ENCODE peak calls at places on chromosomes 11 and 22, in nine cellular contexts. I is OCI-LY7, S is HCT116, O is hepatocyte, F is SK-N-SH, P is GM23248, Y is neural progenitor cell, Z is GM23338, T is MM.1S. Q is an unnamed sample. For H3K36me3, the result is how much of the 10 kb centered on the place peaks cover.

GRCh38 chr22:41256898-41257260 is 16.1 kb upstream of the CHADL start:
- DNase-seq in I (no peak), S (no peak), O (no peak), F (no peak), P (no peak), Y (peak), Z (peak), T (no peak), Q (peak)

GRCh38 chr22:32558681-32559355 is 84.2 kb downstream of the FBXO7 start:
- DNase-seq in I (no peak), S (peak), O (peak), F (no peak), P (peak), Y (no peak), Z (no peak), T (no peak), Q (peak)

GRCh38 chr22:44408227-44409192 is 89.5 kb downstream of the RTL6 start:
- DNase-seq in I (no peak), S (no peak), O (no peak), F (no peak), P (no peak), Y (no peak), Z (no peak), T (no peak), Q (no peak)

GRCh38 chr11:131908316-131908715 is 537.9 kb downstream of the NTM start:
- DNase-seq in I (no peak), S (no peak), O (no peak), F (no peak), P (peak), Y (no peak), Z (no peak), T (no peak), Q (no peak)

GRCh38 chr22:22462813-22463567 is 45.6 kb downstream of the ZNF280B start:
- DNase-seq in I (peak), S (no peak), O (no peak), F (peak), P (peak), Y (peak), Z (peak), T (peak), Q (peak)

GRCh38 chr22:42990131-42990838 is 24.7 kb downstream of the PACSIN2 start:
- DNase-seq in I (no peak), S (no peak), O (peak), F (no peak), P (peak), Y (peak), Z (peak), T (no peak), Q (peak)

GRCh38 chr22:42408815-42409529 is 23.2 kb downstream of the NFAM1 start:
- DNase-seq in I (no peak), S (no peak), O (no peak), F (no peak), P (no peak), Y (no peak), Z (no peak), T (no peak), Q (no peak)

GRCh38 chr22:19705181-19705934 is 8.9 kb upstream of the SEPTIN5 start:
- DNase-seq in I (no peak), S (no peak), O (peak), F (no peak), P (no peak), Y (peak), Z (peak), T (no peak), Q (no peak)

GRCh38 chr11:134614141-134614540 is 202.1 kb upstream of the B3GAT1 start:
- DNase-seq in I (no peak), S (no peak), O (no peak), F (no peak), P (no peak), Y (no peak), Z (no peak), T (no peak), Q (no peak)

GRCh38 chr22:41382610-41383009 is 868 bp downstream of the TEF start:
- DNase-seq in I (no peak), S (no peak), O (no peak), F (no peak), P (peak), Y (no peak), Z (no peak), T (no peak), Q (no peak)

GRCh38 chr11:86519064-86519911 is 144.6 kb downstream of the CCDC81 start:
- DNase-seq in I (no peak), S (no peak), O (peak), F (no peak), P (peak), Y (no peak), Z (no peak), T (no peak), Q (no peak)

GRCh38 chr22:41009222-41009948 is 58.2 kb downstream of the RBX1 start:
- DNase-seq in I (no peak), S (no peak), O (no peak), F (no peak), P (peak), Y (no peak), Z (no peak), T (no peak), Q (peak)

GRCh38 chr11:119206512-119207299 is 567 bp downstream of the CBL start:
- DNase-seq in I (peak), S (no peak), O (peak), F (peak), P (peak), Y (peak), Z (peak), T (peak), Q (peak)

GRCh38 chr11:33696411-33696810 is 4.2 kb downstream of the C11orf91 start:
- DNase-seq in I (peak), S (no peak), O (no peak), F (no peak), P (no peak), Y (no peak), Z (no peak), T (no peak), Q (no peak)

GRCh38 chr22:36156119-36156514 is 4.4 kb downstream of the APOL3 start:
- DNase-seq in I (no peak), S (no peak), O (no peak), F (no peak), P (peak), Y (no peak), Z (no peak), T (no peak), Q (no peak)

GRCh38 chr11:112082729-112083128 is 3.8 kb downstream of the TIMM8B start:
- DNase-seq in I (no peak), S (no peak), O (no peak), F (no peak), P (peak), Y (no peak), Z (no peak), T (no peak), Q (peak)

GRCh38 chr22:19800761-19801244 is 40.2 kb downstream of the TBX1 start:
- DNase-seq in I (no peak), S (no peak), O (no peak), F (peak), P (peak), Y (peak), Z (peak), T (no peak), Q (no peak)

GRCh38 chr22:29872145-29872893 is 10.7 kb upstream of the MTMR3 start:
- DNase-seq in I (no peak), S (no peak), O (no peak), F (no peak), P (no peak), Y (no peak), Z (peak), T (peak), Q (no peak)

GRCh38 chr11:69193151-69193550 is 37.4 kb downstream of the SMIM38 start:
- DNase-seq in I (no peak), S (no peak), O (no peak), F (peak), P (no peak), Y (no peak), Z (no peak), T (no peak), Q (no peak)

GRCh38 chr11:30406978-30407762 is 84.3 kb downstream of the ARL14EP start:
- DNase-seq in I (no peak), S (no peak), O (no peak), F (no peak), P (no peak), Y (peak), Z (peak), T (no peak), Q (peak)

GRCh38 chr11:64566042-64566914 is 24.7 kb upstream of the SLC22A12 start:
- DNase-seq in I (peak), S (peak), O (peak), F (peak), P (peak), Y (peak), Z (peak), T (peak), Q (peak)

GRCh38 chr22:28813772-28814518 is 13.6 kb upstream of the XBP1 start:
- DNase-seq in I (no peak), S (no peak), O (peak), F (no peak), P (no peak), Y (no peak), Z (no peak), T (no peak), Q (no peak)

GRCh38 chr11:114075891-114076441 is 16.5 kb downstream of the ZBTB16 start:
- DNase-seq in I (peak), S (peak), O (peak), F (peak), P (peak), Y (peak), Z (peak), T (no peak), Q (peak)

GRCh38 chr11:34145073-34145472 is 39.6 kb downstream of the NAT10 start:
- DNase-seq in I (no peak), S (no peak), O (no peak), F (no peak), P (no peak), Y (no peak), Z (no peak), T (no peak), Q (no peak)

GRCh38 chr11:62709262-62710000 is 2.0 kb downstream of the GNG3 start:
- DNase-seq in I (peak), S (no peak), O (peak), F (peak), P (peak), Y (peak), Z (peak), T (peak), Q (no peak)

GRCh38 chr11:64164392-64165312 is 1.3 kb downstream of the MACROD1 start:
- DNase-seq in I (no peak), S (no peak), O (no peak), F (no peak), P (peak), Y (peak), Z (peak), T (no peak), Q (peak)

GRCh38 chr11:107017433-107018227 is 646 bp downstream of the GUCY1A2 start:
- DNase-seq in I (no peak), S (no peak), O (peak), F (peak), P (peak), Y (peak), Z (peak), T (peak), Q (peak)

DNA sequence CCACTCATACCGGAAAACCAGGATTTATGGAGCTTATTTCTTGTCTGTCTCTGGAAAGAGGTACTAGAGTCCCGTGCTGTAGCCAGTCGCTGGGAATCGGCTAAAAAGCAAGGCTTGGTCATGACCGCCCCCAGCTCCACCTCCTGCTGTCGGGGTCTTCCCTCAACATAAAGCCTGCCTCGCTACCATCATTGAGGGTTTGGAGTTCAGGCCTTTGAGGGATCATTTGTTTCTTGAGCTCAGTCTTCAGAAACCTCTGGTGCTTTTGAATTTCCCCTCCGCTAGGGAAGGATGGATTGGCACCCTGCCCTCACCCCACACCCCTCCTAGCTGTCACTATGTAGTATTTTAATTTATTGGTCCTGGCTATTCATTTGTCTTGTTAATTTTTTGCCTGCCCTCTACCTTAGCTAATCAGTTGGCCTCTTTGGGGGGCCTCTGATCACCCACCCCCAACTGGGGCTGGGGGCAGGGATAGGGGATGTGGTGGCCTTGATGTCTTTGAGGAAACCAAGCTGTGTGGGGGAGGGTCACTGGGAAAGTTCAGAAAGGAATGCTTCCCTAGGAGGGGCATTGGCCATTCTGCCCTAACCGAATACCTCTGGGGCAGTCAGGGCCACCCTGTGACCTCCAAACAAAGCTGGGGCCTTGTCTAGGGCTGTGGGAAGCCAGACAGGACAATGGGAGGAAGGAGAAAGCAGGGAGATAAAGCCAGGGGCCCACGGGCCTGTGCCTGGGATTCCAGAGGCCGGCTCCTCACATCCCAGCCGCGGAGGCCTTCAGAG is 97.3 kb downstream of the TSPAN18 start:
- DNase-seq in I (no peak), S (no peak), O (no peak), F (no peak), P (no peak), Y (peak), Z (peak), T (no peak), Q (no peak)
- TF ChIP-seq EZH2phosphoT487 in I (no peak), S (no peak), O (no peak), F (no peak), P (no peak), Y (no peak), Z (no peak), T (no peak), Q (no peak)

DNA sequence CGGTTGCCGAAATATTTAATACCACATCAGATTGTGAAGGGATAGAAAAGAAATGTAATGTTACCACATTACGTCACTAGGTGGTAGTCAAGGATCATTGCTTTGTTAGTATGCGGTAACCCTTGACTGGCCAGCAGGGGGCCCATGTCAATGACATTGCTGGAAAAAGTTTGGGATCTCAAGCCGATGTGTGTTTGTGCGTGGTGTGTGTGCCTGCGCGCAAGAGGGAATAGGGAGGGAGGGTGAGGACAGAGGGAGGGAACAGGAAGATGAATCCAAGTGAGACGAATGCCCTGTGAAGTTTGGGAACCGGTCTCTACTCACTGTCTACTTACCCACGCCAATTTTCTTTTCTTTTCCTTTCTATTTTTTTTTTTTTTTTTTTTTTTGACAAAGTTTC is 10.7 kb upstream of the MRGPRX2 start:
- DNase-seq in I (peak), S (peak), O (peak), F (peak), P (peak), Y (peak), Z (peak), T (peak), Q (peak)
- H3K4me3 ChIP-seq in I (no peak), S (peak), O (no peak), F (peak), P (peak), Y (no peak), Z (peak), T (peak), Q (peak)

DNA sequence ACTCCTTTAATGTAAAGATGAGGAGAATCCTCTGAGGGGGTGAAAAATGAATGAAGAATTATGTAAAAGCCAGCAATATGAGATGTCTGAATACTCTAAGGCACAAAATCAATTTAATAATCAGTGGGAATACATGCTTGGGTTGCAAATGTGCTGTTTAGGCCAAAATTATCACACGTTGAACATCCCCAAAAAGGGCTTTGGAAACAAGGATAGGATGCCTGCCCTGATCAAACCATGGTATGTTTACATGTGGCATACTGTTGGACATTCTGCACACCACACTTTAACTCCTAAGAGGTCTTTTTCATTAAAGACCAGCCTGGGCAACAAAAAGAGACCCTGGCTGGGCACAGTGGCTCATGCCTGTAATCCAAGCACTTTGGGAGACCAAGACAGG is 26.3 kb downstream of the F2 start:
- DNase-seq in I (no peak), S (no peak), O (no peak), F (no peak), P (no peak), Y (no peak), Z (no peak), T (no peak), Q (no peak)
- H3K36me3 ChIP-seq in I (half or more), S (half or more), O (under half), F (half or more), P (half or more), Y (under half), Z (half or more), T (under half), Q (half or more)

DNA sequence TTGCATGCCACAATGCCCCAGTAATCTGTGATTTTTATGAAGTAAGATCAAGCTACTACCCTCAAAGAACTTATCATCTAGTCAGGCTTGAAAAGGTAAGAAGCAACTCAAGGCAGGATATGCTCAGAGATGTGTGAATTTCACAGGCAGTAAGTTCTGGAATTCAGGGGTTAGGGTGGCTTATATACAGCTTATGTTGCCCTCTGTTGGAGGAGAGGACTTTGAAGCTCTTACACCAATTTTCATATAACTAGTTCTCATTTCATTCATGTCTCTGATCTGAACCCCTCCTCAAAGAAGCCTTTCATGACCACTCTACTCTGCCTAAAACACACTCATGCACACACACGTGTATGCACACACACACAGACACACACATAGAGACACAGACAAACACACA is 220.5 kb upstream of the ZBED5 start:
- DNase-seq in I (no peak), S (no peak), O (no peak), F (no peak), P (peak), Y (no peak), Z (peak), T (no peak), Q (peak)
- TF ChIP-seq EZH2phosphoT487 in I (no peak), S (no peak), O (no peak), F (no peak), P (no peak), Y (no peak), Z (no peak), T (no peak), Q (no peak)

GRCh38 chr11:123185326-123185725 is 9.7 kb downstream of the CLMP start:
- DNase-seq in I (no peak), S (no peak), O (no peak), F (no peak), P (no peak), Y (peak), Z (peak), T (no peak), Q (no peak)

GRCh38 chr11:123186291-123186690 is 8.8 kb downstream of the CLMP start:
- DNase-seq in I (no peak), S (no peak), O (no peak), F (no peak), P (peak), Y (no peak), Z (no peak), T (no peak), Q (peak)

GRCh38 chr11:123187221-123187620 is 7.8 kb downstream of the CLMP start:
- DNase-seq in I (no peak), S (no peak), O (no peak), F (no peak), P (peak), Y (no peak), Z (no peak), T (no peak), Q (no peak)

GRCh38 chr11:123188508-123189165 is 6.4 kb downstream of the CLMP start:
- DNase-seq in I (no peak), S (no peak), O (no peak), F (no peak), P (peak), Y (peak), Z (no peak), T (no peak), Q (peak)

GRCh38 chr11:123187670-123188507 is 7.2 kb downstream of the CLMP start:
- DNase-seq in I (no peak), S (no peak), O (no peak), F (no peak), P (peak), Y (peak), Z (no peak), T (no peak), Q (no peak)
- H3K4me3 ChIP-seq in I (no peak), S (no peak), O (no peak), F (peak), P (peak), Y (peak), Z (no peak), T (no peak), Q (peak)

DNA sequence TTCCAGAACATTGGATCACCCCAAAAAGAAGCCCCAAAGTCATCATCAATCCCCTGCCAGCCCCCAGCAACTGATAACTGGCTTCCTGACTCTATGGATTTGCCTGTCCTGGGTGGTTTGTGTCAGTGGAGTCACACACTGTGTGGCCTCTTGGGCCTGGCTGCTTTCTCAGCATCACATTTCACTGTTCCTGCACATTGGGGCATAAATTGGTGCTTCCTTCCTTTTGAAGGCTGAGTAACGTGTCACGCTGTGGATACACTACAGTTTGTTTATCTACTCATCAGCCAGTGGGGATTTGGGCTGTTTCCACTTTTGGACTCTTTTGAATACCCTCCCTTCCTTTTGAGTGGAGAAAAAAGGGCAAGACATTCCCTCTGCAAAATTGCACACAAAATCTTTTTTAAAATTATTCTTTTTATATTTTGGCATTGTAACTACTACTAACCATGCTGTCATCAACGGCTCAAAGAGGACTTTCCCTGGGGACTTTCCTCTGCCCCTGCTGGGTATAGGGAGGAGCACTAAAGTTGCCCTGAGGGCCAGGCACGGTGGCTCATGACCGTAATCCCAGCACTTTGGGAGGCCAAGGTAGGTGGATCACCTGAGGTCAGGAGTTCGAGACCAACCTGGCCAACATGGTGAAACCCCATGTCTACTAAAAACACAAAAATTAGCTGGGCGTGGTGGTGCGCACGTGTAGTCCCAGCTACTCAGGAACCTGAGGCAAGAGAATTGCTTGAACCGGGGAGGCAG is 7.8 kb upstream of the CELSR1 start:
- DNase-seq in I (no peak), S (no peak), O (no peak), F (no peak), P (peak), Y (no peak), Z (no peak), T (no peak), Q (peak)
- H3K36me3 ChIP-seq in I (under half), S (under half), O (under half), F (under half), P (under half), Y (under half), Z (under half), T (under half), Q (under half)

GRCh38 chr11:614583-615452 is 932 bp downstream of the IRF7 start:
- DNase-seq in I (no peak), S (no peak), O (no peak), F (no peak), P (peak), Y (peak), Z (no peak), T (no peak), Q (peak)
- TF ChIP-seq EZH2phosphoT487 in I (no peak), S (no peak), O (no peak), F (no peak), P (no peak), Y (no peak), Z (no peak), T (no peak), Q (no peak)

GRCh38 chr11:127000991-127001390 is 421 bp upstream of the KIRREL3 start:
- DNase-seq in I (no peak), S (no peak), O (no peak), F (no peak), P (peak), Y (peak), Z (no peak), T (no peak), Q (no peak)
- H3K4me3 ChIP-seq in I (no peak), S (no peak), O (no peak), F (peak), P (peak), Y (peak), Z (peak), T (no peak), Q (no peak)

GRCh38 chr22:31447337-31447736 is 42.3 kb downstream of the EIF4ENIF1 start:
- DNase-seq in I (no peak), S (no peak), O (no peak), F (no peak), P (peak), Y (no peak), Z (no peak), T (peak), Q (no peak)
- H3K36me3 ChIP-seq in I (half or more), S (under half), O (under half), F (half or more), P (under half), Y (under half), Z (under half), T (under half), Q (under half)

Q was measured in PC-3.